ENCODE peak calls at places on chromosomes 7 and 10, in five cellular contexts. F, P, V, B and Q are unnamed samples.

GRCh38 chr7:155482511-155483183 is 24.7 kb downstream of the EN2 start:
- DNase-seq in P (no peak), V (no peak), F (no peak), B (no peak), Q (no peak)

GRCh38 chr7:118870187-118870586 is 645.7 kb downstream of the ANKRD7 start:
- DNase-seq in B (no peak), P (no peak), V (no peak), F (no peak), Q (peak)

GRCh38 chr10:54402576-54402975 is 398.5 kb downstream of the PCDH15 start:
- DNase-seq in P (no peak), V (peak), F (no peak), B (no peak), Q (peak)

GRCh38 chr10:111766464-111766863 is 417.1 kb downstream of the GPAM start:
- DNase-seq in F (no peak), V (no peak), P (no peak), B (no peak), Q (no peak)

GRCh38 chr7:100407285-100408180 is 21.0 kb downstream of the ZCWPW1 start:
- DNase-seq in P (no peak), B (no peak), F (no peak), V (peak), Q (peak)

GRCh38 chr7:144489504-144489903 is 86.0 kb upstream of the NOBOX start:
- DNase-seq in B (no peak), V (no peak), P (peak), F (no peak), Q (no peak)

GRCh38 chr7:127551941-127552340 is 33.5 kb downstream of the GCC1 start:
- DNase-seq in F (no peak), P (no peak), V (no peak), B (no peak), Q (no peak)

GRCh38 chr10:133400624-133401424 is 6.9 kb downstream of the MTG1 start:
- DNase-seq in V (no peak), P (no peak), B (no peak), F (no peak), Q (no peak)

GRCh38 chr10:79352035-79352595 is 4.8 kb downstream of the PPIF start:
- DNase-seq in V (no peak), B (peak), P (no peak), F (no peak), Q (no peak)

GRCh38 chr10:8800426-8800825 is 745.9 kb downstream of the GATA3 start:
- DNase-seq in P (no peak), V (no peak), B (no peak), F (no peak), Q (no peak)

GRCh38 chr7:27611043-27611442 is 51.6 kb downstream of the HIBADH start:
- DNase-seq in F (no peak), V (no peak), B (no peak), P (no peak), Q (no peak)

GRCh38 chr7:74173074-74173473 is 1.1 kb upstream of the EIF4H start:
- DNase-seq in F (peak), V (no peak), P (peak), B (no peak), Q (no peak)

GRCh38 chr7:23545493-23545892 is 13.7 kb upstream of the TRA2A start:
- DNase-seq in V (no peak), F (no peak), P (no peak), B (no peak), Q (no peak)

GRCh38 chr7:23542752-23543151 is 11.0 kb upstream of the TRA2A start:
- DNase-seq in V (no peak), P (no peak), F (no peak), B (no peak), Q (no peak)

GRCh38 chr7:23546897-23547572 is 15.3 kb upstream of the TRA2A start:
- DNase-seq in F (no peak), B (peak), P (peak), V (peak), Q (peak)

GRCh38 chr7:23547662-23548061 is 15.9 kb upstream of the TRA2A start:
- DNase-seq in F (no peak), V (no peak), B (no peak), P (no peak), Q (no peak)

GRCh38 chr7:23544913-23545354 is 13.2 kb upstream of the TRA2A start:
- DNase-seq in F (no peak), B (no peak), V (peak), P (no peak), Q (peak)
- TF ChIP-seq CTCF in F (peak), B (no peak), V (peak), P (no peak), Q (peak)

DNA sequence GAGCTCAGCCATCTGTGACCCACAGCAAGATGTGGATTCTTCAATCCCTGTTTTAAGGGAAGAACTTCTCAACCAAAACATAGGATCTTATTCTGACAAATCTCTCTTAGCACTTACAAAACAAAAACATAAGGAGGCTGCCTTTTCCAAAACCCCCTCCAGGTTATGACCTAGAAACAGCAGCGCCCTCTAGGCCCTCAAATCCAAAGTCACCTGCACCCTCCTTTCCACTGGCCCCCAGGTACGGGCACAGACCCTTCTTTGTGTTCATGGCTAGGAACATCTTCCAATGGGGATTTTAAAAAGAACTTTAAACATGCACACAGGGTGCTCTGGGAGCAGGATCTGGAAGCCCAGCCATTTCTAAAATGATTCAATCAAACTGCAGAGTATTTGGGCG is 100.2 kb downstream of the FGFR2 start:
- DNase-seq in V (no peak), B (no peak), P (no peak), F (no peak), Q (peak)
- TF ChIP-seq CTCF in V (no peak), B (no peak), P (no peak), F (no peak), Q (no peak)

DNA sequence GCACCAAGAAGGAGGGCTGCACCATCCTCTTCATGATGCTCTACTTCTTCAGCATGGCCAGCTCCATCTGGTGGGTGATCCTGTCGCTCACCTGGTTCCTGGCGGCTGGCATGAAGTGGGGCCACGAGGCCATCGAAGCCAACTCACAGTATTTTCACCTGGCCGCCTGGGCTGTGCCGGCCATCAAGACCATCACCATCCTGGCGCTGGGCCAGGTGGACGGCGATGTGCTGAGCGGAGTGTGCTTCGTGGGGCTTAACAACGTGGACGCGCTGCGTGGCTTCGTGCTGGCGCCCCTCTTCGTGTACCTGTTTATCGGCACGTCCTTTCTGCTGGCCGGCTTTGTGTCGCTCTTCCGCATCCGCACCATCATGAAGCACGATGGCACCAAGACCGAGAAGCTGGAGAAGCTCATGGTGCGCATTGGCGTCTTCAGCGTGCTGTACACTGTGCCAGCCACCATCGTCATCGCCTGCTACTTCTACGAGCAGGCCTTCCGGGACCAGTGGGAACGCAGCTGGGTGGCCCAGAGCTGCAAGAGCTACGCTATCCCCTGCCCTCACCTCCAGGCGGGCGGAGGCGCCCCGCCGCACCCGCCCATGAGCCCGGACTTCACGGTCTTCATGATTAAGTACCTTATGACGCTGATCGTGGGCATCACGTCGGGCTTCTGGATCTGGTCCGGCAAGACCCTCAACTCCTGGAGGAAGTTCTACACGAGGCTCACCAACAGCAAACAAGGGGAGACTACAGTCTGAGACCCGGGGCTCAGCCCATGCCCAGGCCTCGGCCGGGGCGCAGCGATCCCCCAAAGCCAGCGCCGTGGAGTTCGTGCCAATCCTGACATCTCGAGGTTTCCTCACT is 2.1 kb downstream of the FZD1 start:
- DNase-seq in P (peak), F (peak), V (no peak), B (no peak), Q (no peak)
- TF ChIP-seq CTCF in P (no peak), F (no peak), V (no peak), B (no peak), Q (no peak)

GRCh38 chr10:91096263-91096662 is 124.2 kb upstream of the PCGF5 start:
- DNase-seq in P (no peak), V (no peak), F (no peak), B (no peak), Q (no peak)

GRCh38 chr10:91088300-91089140 is 131.9 kb upstream of the PCGF5 start:
- DNase-seq in F (no peak), V (peak), B (no peak), P (no peak), Q (no peak)

GRCh38 chr10:91091780-91092179 is 128.7 kb upstream of the PCGF5 start:
- DNase-seq in F (no peak), B (no peak), P (no peak), V (no peak), Q (no peak)

DNA sequence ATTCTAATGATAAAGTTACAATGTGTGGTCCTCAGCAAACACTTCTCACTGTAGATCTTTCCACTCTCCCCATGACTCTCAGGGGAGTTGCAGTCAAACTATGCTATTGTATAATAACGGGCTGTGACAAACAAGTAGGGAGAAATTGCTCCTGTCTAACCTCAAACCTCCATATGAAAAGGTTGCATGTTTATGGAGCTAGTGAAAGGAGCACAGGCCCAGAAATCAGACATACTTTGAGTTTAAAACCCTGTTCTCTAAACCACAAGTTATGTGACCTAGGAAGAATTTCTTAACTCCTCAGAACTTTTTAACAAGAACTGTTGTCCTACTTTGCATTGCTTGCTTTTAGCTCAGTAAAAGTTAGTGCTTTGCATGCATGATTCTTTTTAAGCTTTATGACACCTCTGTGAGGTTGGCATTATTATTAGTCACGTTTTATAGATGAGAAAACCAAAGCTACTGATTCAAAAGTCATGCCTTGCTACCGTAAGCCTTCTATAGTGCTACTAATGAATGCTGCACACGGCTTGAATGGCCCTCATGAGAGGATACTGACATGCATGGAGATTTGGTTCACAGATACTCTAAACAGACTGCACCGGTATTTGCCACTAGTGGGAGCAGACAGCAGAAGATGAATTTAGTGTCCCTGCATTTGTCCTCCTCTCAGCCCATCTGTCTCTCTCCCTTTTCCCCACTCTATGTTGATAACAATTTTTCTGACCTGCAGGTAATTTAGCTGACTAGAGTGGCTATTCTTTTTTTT is 129.5 kb upstream of the PCGF5 start:
- DNase-seq in F (no peak), V (no peak), P (no peak), B (no peak), Q (no peak)
- TF ChIP-seq CTCF in F (peak), V (peak), P (no peak), B (no peak), Q (no peak)

GRCh38 chr7:77799078-77799964 is 748 bp downstream of the PHTF2 start:
- DNase-seq in F (peak), B (peak), P (peak), V (peak), Q (peak)
- TF ChIP-seq CTCF in F (peak), B (no peak), P (no peak), V (no peak), Q (no peak)